ENCODE peak calls at places on chromosomes 5 and 9, in ten cellular contexts. W is transverse colon, M is cardiac muscle cell, E is fibroblast of lung, S is Panc1, T is HepG2, O is MM.1S, D is adrenal gland, G is heart left ventricle, Y is endodermal cell. R is an unnamed sample.

GRCh38 chr9:125979383-125979782 is 232.2 kb downstream of the PBX3 start:
- DNase-seq in S (no peak), D (no peak), O (no peak), W (no peak), M (no peak), T (no peak), Y (no peak), E (no peak), G (no peak), R (no peak)

GRCh38 chr5:87541033-87541432 is 128.3 kb upstream of the CCNH start:
- DNase-seq in O (peak; percentile 18), S (no peak), E (peak; percentile 14), M (peak; percentile 66), T (no peak), D (peak; percentile 88), W (peak; percentile 36), G (peak; percentile 76), Y (peak; percentile 73), R (no peak)

GRCh38 chr9:116002624-116003023 is 151.0 kb upstream of the PAPPA start:
- DNase-seq in T (no peak), D (no peak), S (no peak), M (peak; percentile 42), G (no peak), O (no peak), W (no peak), E (peak; percentile 61), Y (no peak), R (no peak)

GRCh38 chr5:32325067-32325466 is 12.3 kb upstream of the MTMR12 start:
- DNase-seq in Y (no peak), E (peak; percentile 49), G (no peak), T (no peak), S (no peak), O (peak; percentile 83), D (no peak), W (no peak), M (peak; percentile 61), R (no peak)

GRCh38 chr5:78056901-78057514 is 237.5 kb downstream of the AP3B1 start:
- DNase-seq in S (no peak), M (peak; percentile 27), T (no peak), W (no peak), Y (no peak), E (no peak), D (no peak), O (no peak), G (no peak), R (no peak)

GRCh38 chr9:93452710-93453046 is 703 bp downstream of the FAM120AOS start:
- DNase-seq in T (no peak), O (peak; percentile 14), W (peak; percentile 33), D (peak; percentile 18), Y (no peak), M (no peak), E (no peak), G (peak; percentile 59), S (no peak), R (no peak)

GRCh38 chr5:169160405-169160901 is 140.5 kb downstream of the SLIT3 start:
- DNase-seq in S (no peak), O (no peak), T (no peak), G (no peak), Y (no peak), M (peak; percentile 75), W (no peak), D (no peak), E (no peak), R (no peak)

GRCh38 chr9:125485471-125485870 is 221.5 kb downstream of the MAPKAP1 start:
- DNase-seq in W (no peak), E (no peak), G (no peak), S (no peak), O (no peak), T (no peak), M (no peak), D (no peak), Y (no peak), R (no peak)

GRCh38 chr5:44389410-44389879 is at the start of gene FGF10:
- DNase-seq in T (no peak), O (peak; percentile 33), M (peak; percentile 17), S (no peak), E (peak; percentile 40), G (peak; percentile 24), W (peak; percentile 8), Y (peak; percentile 89), D (no peak), R (no peak)

GRCh38 chr5:103223031-103223955 is 35.3 kb upstream of the MACIR start:
- DNase-seq in E (no peak), M (no peak), S (no peak), O (no peak), W (no peak), T (no peak), Y (peak; percentile 69), D (no peak), G (no peak), R (no peak)
- TF ChIP-seq CTCF in E (no peak), M (no peak), S (no peak), O (no peak), W (no peak), T (no peak), Y (peak; percentile 39), D (no peak), G (no peak), R (no peak)

GRCh38 chr9:95067057-95067456 is 250.5 kb downstream of the FANCC start:
- DNase-seq in E (no peak), O (no peak), M (no peak), D (no peak), Y (no peak), S (no peak), W (no peak), G (no peak), T (no peak), R (no peak)
- H3K27ac ChIP-seq in E (no peak overlapping the region), O (no peak overlapping the region), M (no peak overlapping the region), D (no peak overlapping the region), Y (no peak overlapping the region), S (no peak overlapping the region), W (peak overlapping the region; percentile 77), G (peak overlapping the region; percentile 77), T (peak overlapping the region; percentile 91), R (no peak overlapping the region)

GRCh38 chr9:95570150-95570549 is 53.4 kb upstream of the PTCH1 start:
- DNase-seq in M (peak; percentile 43), T (no peak), W (no peak), Y (peak; percentile 60), G (no peak), S (no peak), O (no peak), E (peak; percentile 20), D (no peak), R (no peak)

GRCh38 chr9:95574176-95574575 is 57.4 kb upstream of the PTCH1 start:
- DNase-seq in T (no peak), Y (no peak), W (no peak), G (no peak), O (no peak), S (no peak), E (no peak), D (no peak), M (no peak), R (peak; percentile 3)

GRCh38 chr9:95573463-95573862 is 56.7 kb upstream of the PTCH1 start:
- DNase-seq in D (no peak), Y (no peak), E (no peak), S (no peak), G (no peak), W (no peak), O (no peak), T (no peak), M (no peak), R (no peak)

GRCh38 chr9:95572370-95573151 is 55.8 kb upstream of the PTCH1 start:
- DNase-seq in S (no peak), M (peak; percentile 75), D (no peak), Y (no peak), W (no peak), G (no peak), E (peak; percentile 28), T (no peak), O (no peak), R (no peak)

GRCh38 chr9:95570646-95571045 is 53.9 kb upstream of the PTCH1 start:
- DNase-seq in S (no peak), O (no peak), M (peak; percentile 46), W (no peak), E (no peak), Y (peak; percentile 66), G (no peak), T (no peak), D (no peak), R (no peak)
- H3K27me3 ChIP-seq in S (no peaks in the 10 kb centered on the region), O (no peaks in the 10 kb centered on the region), M (no peaks in the 10 kb centered on the region), W (peaks cover 3% of the 10 kb centered on the region), E (no peaks in the 10 kb centered on the region), Y (no peaks in the 10 kb centered on the region), G (peaks cover 12% of the 10 kb centered on the region), T (peaks cover 19% of the 10 kb centered on the region), D (no peaks in the 10 kb centered on the region), R (peaks cover 25% of the 10 kb centered on the region)

DNA sequence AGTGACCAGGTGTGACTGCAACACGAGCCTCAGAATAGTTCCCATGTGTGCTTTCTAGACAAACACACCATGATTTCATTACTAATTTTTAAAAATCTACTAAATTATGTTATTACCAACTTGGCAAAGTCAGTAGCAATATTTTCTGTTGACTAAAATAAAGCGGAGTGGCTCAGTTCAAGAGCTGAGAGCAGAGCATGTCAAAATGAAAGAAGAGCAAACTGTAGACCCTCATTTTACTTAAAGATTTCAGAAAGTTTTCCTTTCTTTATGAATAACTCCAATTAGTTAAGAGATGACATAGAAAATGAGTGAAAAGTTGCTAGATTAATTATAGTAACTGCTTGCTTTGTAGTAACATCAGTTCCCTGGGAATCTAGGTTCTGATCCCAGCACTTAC is 17.9 kb downstream of the OXCT1 start:
- DNase-seq in Y (no peak), W (no peak), D (no peak), M (no peak), G (no peak), S (no peak), E (no peak), T (no peak), O (no peak), R (no peak)
- TF ChIP-seq CTCF in Y (no peak), W (no peak), D (no peak), M (no peak), G (no peak), S (no peak), E (no peak), T (no peak), O (no peak), R (no peak)

R was measured in CD4-positive, alpha-beta T cell.